ENCODE peak calls at places on chromosomes 11 and 22, in nine cellular contexts. Y, T, W, Z, O, S, V, H and J are unnamed samples.

GRCh38 chr11:75346912-75347647 is 4.4 kb downstream of the ARRB1 start:
- DNase-seq in Y (no peak), T (no peak), W (no peak), Z (peak), O (no peak), S (no peak), V (no peak), H (peak), J (no peak)

GRCh38 chr11:132792341-132793140 is 739.8 kb downstream of the OPCML start:
- DNase-seq in Y (no peak), T (no peak), W (no peak), Z (no peak), O (no peak), S (no peak), V (no peak), H (no peak), J (no peak)

GRCh38 chr11:47538741-47539575 is 14.0 kb downstream of the CELF1 start:
- DNase-seq in Y (no peak), T (no peak), W (no peak), Z (no peak), O (no peak), S (no peak), V (no peak), H (no peak), J (no peak)

GRCh38 chr11:67631853-67632174 is 2.1 kb upstream of the NUDT8 start:
- DNase-seq in Y (no peak), T (no peak), W (no peak), Z (no peak), O (no peak), S (no peak), V (no peak), H (no peak), J (no peak)

GRCh38 chr11:69245491-69246345 is 48.2 kb upstream of the MYEOV start:
- DNase-seq in Y (no peak), T (no peak), W (no peak), Z (peak), O (no peak), S (no peak), V (no peak), H (no peak), J (no peak)

GRCh38 chr22:31210830-31211503 is 1.1 kb upstream of the LIMK2 start:
- DNase-seq in Y (no peak), T (no peak), W (peak), Z (no peak), O (no peak), S (no peak), V (no peak), H (no peak), J (no peak)

GRCh38 chr11:33530824-33531223 is 169.8 kb downstream of the C11orf91 start:
- DNase-seq in Y (no peak), T (no peak), W (no peak), Z (no peak), O (no peak), S (no peak), V (no peak), H (no peak), J (no peak)

GRCh38 chr11:63602296-63602695 is 11.9 kb downstream of the PLAAT3 start:
- DNase-seq in Y (no peak), T (no peak), W (no peak), Z (no peak), O (no peak), S (no peak), V (no peak), H (no peak), J (no peak)

GRCh38 chr22:37731804-37732471 is 35.1 kb downstream of the TRIOBP start:
- DNase-seq in Y (no peak), T (no peak), W (peak), Z (no peak), O (no peak), S (no peak), V (peak), H (peak), J (no peak)

GRCh38 chr22:36850016-36850415 is 10.8 kb upstream of the NCF4 start:
- DNase-seq in Y (no peak), T (no peak), W (no peak), Z (no peak), O (no peak), S (no peak), V (no peak), H (no peak), J (no peak)

GRCh38 chr11:113113801-113114451 is 152.7 kb downstream of the NCAM1 start:
- DNase-seq in Y (no peak), T (no peak), W (no peak), Z (no peak), O (no peak), S (no peak), V (no peak), H (no peak), J (no peak)

GRCh38 chr22:47777426-47777825 is 1015.0 kb downstream of the TBC1D22A start:
- DNase-seq in Y (no peak), T (no peak), W (no peak), Z (no peak), O (no peak), S (no peak), V (no peak), H (no peak), J (no peak)